ENCODE peak calls at places on chromosomes 13 and 19, in ten cellular contexts. One of them, this sample, is unnamed.

GRCh38 chr13:23450340-23451046 is 17.0 kb upstream of the SACS start:
- DNase-seq in NCI-H2081: no peak
- DNase-seq in smooth muscle cell of the brain vasculature: no peak
- DNase-seq in NCI-H748 treated with DMSO at 0.1 percent for 48 hours: no peak
- DNase-seq in T follicular helper cell: no peak
- DNase-seq in CD4-positive, alpha-beta T cell: no peak
- DNase-seq in T-cell: no peak
- DNase-seq in GM04504: no peak
- DNase-seq in astrocyte of the spinal cord: no peak
- DNase-seq in activated gamma-delta T cell treated with Interleukin-2 at 50 U/mL for 16 hours: no peak
- DNase-seq in this sample: no peak

GRCh38 chr19:21482863-21483276 is 22.5 kb upstream of the ZNF429 start:
- DNase-seq in NCI-H2081: no peak
- DNase-seq in smooth muscle cell of the brain vasculature: no peak
- DNase-seq in NCI-H748 treated with DMSO at 0.1 percent for 48 hours: peak
- DNase-seq in T follicular helper cell: peak
- DNase-seq in CD4-positive, alpha-beta T cell: peak
- DNase-seq in T-cell: peak
- DNase-seq in GM04504: no peak
- DNase-seq in astrocyte of the spinal cord: peak
- DNase-seq in activated gamma-delta T cell treated with Interleukin-2 at 50 U/mL for 16 hours: peak
- DNase-seq in this sample: peak

GRCh38 chr13:27374650-27375049 is 49.8 kb upstream of the GTF3A start:
- DNase-seq in NCI-H2081: peak
- DNase-seq in smooth muscle cell of the brain vasculature: peak
- DNase-seq in NCI-H748 treated with DMSO at 0.1 percent for 48 hours: peak
- DNase-seq in T follicular helper cell: peak
- DNase-seq in CD4-positive, alpha-beta T cell: peak
- DNase-seq in T-cell: peak
- DNase-seq in GM04504: peak
- DNase-seq in astrocyte of the spinal cord: peak
- DNase-seq in activated gamma-delta T cell treated with Interleukin-2 at 50 U/mL for 16 hours: peak
- DNase-seq in this sample: peak

GRCh38 chr19:55341191-55342043 is 1.7 kb downstream of the KMT5C start:
- DNase-seq in NCI-H2081: peak
- DNase-seq in smooth muscle cell of the brain vasculature: no peak
- DNase-seq in NCI-H748 treated with DMSO at 0.1 percent for 48 hours: peak
- DNase-seq in T follicular helper cell: peak
- DNase-seq in CD4-positive, alpha-beta T cell: peak
- DNase-seq in T-cell: no peak
- DNase-seq in GM04504: peak
- DNase-seq in astrocyte of the spinal cord: peak
- DNase-seq in activated gamma-delta T cell treated with Interleukin-2 at 50 U/mL for 16 hours: no peak
- DNase-seq in this sample: peak

GRCh38 chr13:111044087-111044830 is 70.9 kb upstream of the ARHGEF7 start:
- DNase-seq in NCI-H2081: no peak
- DNase-seq in smooth muscle cell of the brain vasculature: no peak
- DNase-seq in NCI-H748 treated with DMSO at 0.1 percent for 48 hours: no peak
- DNase-seq in T follicular helper cell: no peak
- DNase-seq in CD4-positive, alpha-beta T cell: no peak
- DNase-seq in T-cell: no peak
- DNase-seq in GM04504: no peak
- DNase-seq in astrocyte of the spinal cord: no peak
- DNase-seq in activated gamma-delta T cell treated with Interleukin-2 at 50 U/mL for 16 hours: no peak
- DNase-seq in this sample: no peak

GRCh38 chr13:71358218-71358617 is 508.8 kb downstream of the DACH1 start:
- DNase-seq in NCI-H2081: no peak
- DNase-seq in smooth muscle cell of the brain vasculature: no peak
- DNase-seq in NCI-H748 treated with DMSO at 0.1 percent for 48 hours: peak
- DNase-seq in T follicular helper cell: no peak
- DNase-seq in CD4-positive, alpha-beta T cell: no peak
- DNase-seq in T-cell: no peak
- DNase-seq in GM04504: no peak
- DNase-seq in astrocyte of the spinal cord: no peak
- DNase-seq in activated gamma-delta T cell treated with Interleukin-2 at 50 U/mL for 16 hours: no peak
- DNase-seq in this sample: no peak

GRCh38 chr19:11887247-11887617 is 350 bp upstream of the ZNF69 start:
- DNase-seq in NCI-H2081: no peak
- DNase-seq in smooth muscle cell of the brain vasculature: no peak
- DNase-seq in NCI-H748 treated with DMSO at 0.1 percent for 48 hours: no peak
- DNase-seq in T follicular helper cell: no peak
- DNase-seq in CD4-positive, alpha-beta T cell: no peak
- DNase-seq in T-cell: no peak
- DNase-seq in GM04504: no peak
- DNase-seq in astrocyte of the spinal cord: no peak
- DNase-seq in activated gamma-delta T cell treated with Interleukin-2 at 50 U/mL for 16 hours: no peak
- DNase-seq in this sample: no peak

GRCh38 chr13:109655206-109655600 is 131.2 kb downstream of the IRS2 start:
- DNase-seq in NCI-H2081: no peak
- DNase-seq in smooth muscle cell of the brain vasculature: no peak
- DNase-seq in NCI-H748 treated with DMSO at 0.1 percent for 48 hours: no peak
- DNase-seq in T follicular helper cell: no peak
- DNase-seq in CD4-positive, alpha-beta T cell: no peak
- DNase-seq in T-cell: no peak
- DNase-seq in GM04504: no peak
- DNase-seq in astrocyte of the spinal cord: no peak
- DNase-seq in activated gamma-delta T cell treated with Interleukin-2 at 50 U/mL for 16 hours: no peak
- DNase-seq in this sample: no peak

GRCh38 chr19:7679017-7679720 is 1.5 kb upstream of the TRAPPC5 start:
- DNase-seq in NCI-H2081: no peak
- DNase-seq in smooth muscle cell of the brain vasculature: no peak
- DNase-seq in NCI-H748 treated with DMSO at 0.1 percent for 48 hours: no peak
- DNase-seq in T follicular helper cell: peak
- DNase-seq in CD4-positive, alpha-beta T cell: peak
- DNase-seq in T-cell: peak
- DNase-seq in GM04504: no peak
- DNase-seq in astrocyte of the spinal cord: no peak
- DNase-seq in activated gamma-delta T cell treated with Interleukin-2 at 50 U/mL for 16 hours: peak
- DNase-seq in this sample: peak

GRCh38 chr19:10866495-10866894 is 4.9 kb upstream of the CARM1 start:
- DNase-seq in NCI-H2081: no peak
- DNase-seq in smooth muscle cell of the brain vasculature: no peak
- DNase-seq in NCI-H748 treated with DMSO at 0.1 percent for 48 hours: no peak
- DNase-seq in T follicular helper cell: no peak
- DNase-seq in CD4-positive, alpha-beta T cell: no peak
- DNase-seq in T-cell: no peak
- DNase-seq in GM04504: no peak
- DNase-seq in astrocyte of the spinal cord: no peak
- DNase-seq in activated gamma-delta T cell treated with Interleukin-2 at 50 U/mL for 16 hours: no peak
- DNase-seq in this sample: no peak

GRCh38 chr19:16851031-16851712 is 22.0 kb downstream of the SIN3B start:
- DNase-seq in NCI-H2081: no peak
- DNase-seq in smooth muscle cell of the brain vasculature: no peak
- DNase-seq in NCI-H748 treated with DMSO at 0.1 percent for 48 hours: no peak
- DNase-seq in T follicular helper cell: no peak
- DNase-seq in CD4-positive, alpha-beta T cell: no peak
- DNase-seq in T-cell: no peak
- DNase-seq in GM04504: no peak
- DNase-seq in astrocyte of the spinal cord: peak
- DNase-seq in activated gamma-delta T cell treated with Interleukin-2 at 50 U/mL for 16 hours: no peak
- DNase-seq in this sample: no peak

GRCh38 chr19:58218899-58219298 is 9.8 kb upstream of the ZNF544 start:
- DNase-seq in NCI-H2081: peak
- DNase-seq in smooth muscle cell of the brain vasculature: no peak
- DNase-seq in NCI-H748 treated with DMSO at 0.1 percent for 48 hours: peak
- DNase-seq in T follicular helper cell: no peak
- DNase-seq in CD4-positive, alpha-beta T cell: no peak
- DNase-seq in T-cell: no peak
- DNase-seq in GM04504: no peak
- DNase-seq in astrocyte of the spinal cord: no peak
- DNase-seq in activated gamma-delta T cell treated with Interleukin-2 at 50 U/mL for 16 hours: peak
- DNase-seq in this sample: no peak

GRCh38 chr13:46543307-46543706 is 9.7 kb upstream of the LRCH1 start:
- DNase-seq in NCI-H2081: no peak
- DNase-seq in smooth muscle cell of the brain vasculature: no peak
- DNase-seq in NCI-H748 treated with DMSO at 0.1 percent for 48 hours: no peak
- DNase-seq in T follicular helper cell: no peak
- DNase-seq in CD4-positive, alpha-beta T cell: no peak
- DNase-seq in T-cell: no peak
- DNase-seq in GM04504: no peak
- DNase-seq in astrocyte of the spinal cord: no peak
- DNase-seq in activated gamma-delta T cell treated with Interleukin-2 at 50 U/mL for 16 hours: no peak
- DNase-seq in this sample: no peak

GRCh38 chr19:39053276-39054090 is 21.1 kb upstream of the FBXO27 start:
- DNase-seq in NCI-H2081: no peak
- DNase-seq in smooth muscle cell of the brain vasculature: no peak
- DNase-seq in NCI-H748 treated with DMSO at 0.1 percent for 48 hours: no peak
- DNase-seq in T follicular helper cell: no peak
- DNase-seq in CD4-positive, alpha-beta T cell: no peak
- DNase-seq in T-cell: no peak
- DNase-seq in GM04504: no peak
- DNase-seq in astrocyte of the spinal cord: no peak
- DNase-seq in activated gamma-delta T cell treated with Interleukin-2 at 50 U/mL for 16 hours: no peak
- DNase-seq in this sample: no peak

GRCh38 chr19:31276831-31277230 is 72.4 kb downstream of the TSHZ3 start:
- DNase-seq in NCI-H2081: no peak
- DNase-seq in smooth muscle cell of the brain vasculature: no peak
- DNase-seq in NCI-H748 treated with DMSO at 0.1 percent for 48 hours: no peak
- DNase-seq in T follicular helper cell: no peak
- DNase-seq in CD4-positive, alpha-beta T cell: no peak
- DNase-seq in T-cell: no peak
- DNase-seq in GM04504: no peak
- DNase-seq in astrocyte of the spinal cord: no peak
- DNase-seq in activated gamma-delta T cell treated with Interleukin-2 at 50 U/mL for 16 hours: no peak
- DNase-seq in this sample: no peak

This sample was measured in activated CD8-positive, alpha-beta memory T cell treated with anti-CD3 and anti-CD28 coated beads, Interleukin-2, amount 50 U/mL, for 4 hours.